ENCODE peak calls at places on chromosomes 2 and 18, in ten cellular contexts. One of them, this sample, is unnamed.

GRCh38 chr18:67864677-67865340 is 348.3 kb upstream of the DSEL start:
- DNase-seq in progenitor cell of endocrine pancreas: no peak
- DNase-seq in activated CD8-positive, alpha-beta memory T cell treated with anti-CD3 and anti-CD28 coated beads for 24 hours: no peak
- DNase-seq in T47D: peak; percentile 4
- DNase-seq in IMR-90: peak; percentile 58
- DNase-seq in activated effector memory CD4-positive, alpha-beta T cell treated with Interleukin-2 at 50 U/mL for 16 hours: no peak
- DNase-seq in H9: no peak
- DNase-seq in osteocyte: no peak
- DNase-seq in NB4: no peak
- DNase-seq in activated T-helper 1 cell treated with Interleukin-2 at 50 U/mL for 16 hours: no peak
- DNase-seq in this sample: no peak

GRCh38 chr2:5798083-5798482 is 105.9 kb downstream of the SOX11 start:
- DNase-seq in T47D: no peak
- DNase-seq in progenitor cell of endocrine pancreas: no peak
- DNase-seq in osteocyte: no peak
- DNase-seq in activated effector memory CD4-positive, alpha-beta T cell treated with Interleukin-2 at 50 U/mL for 16 hours: no peak
- DNase-seq in activated T-helper 1 cell treated with Interleukin-2 at 50 U/mL for 16 hours: no peak
- DNase-seq in NB4: no peak
- DNase-seq in IMR-90: peak; percentile 97
- DNase-seq in H9: no peak
- DNase-seq in activated CD8-positive, alpha-beta memory T cell treated with anti-CD3 and anti-CD28 coated beads for 24 hours: no peak
- DNase-seq in this sample: no peak

GRCh38 chr2:190528521-190529001 is 6.0 kb downstream of the NEMP2 start:
- DNase-seq in H9: no peak
- DNase-seq in activated T-helper 1 cell treated with Interleukin-2 at 50 U/mL for 16 hours: no peak
- DNase-seq in progenitor cell of endocrine pancreas: no peak
- DNase-seq in activated effector memory CD4-positive, alpha-beta T cell treated with Interleukin-2 at 50 U/mL for 16 hours: no peak
- DNase-seq in T47D: no peak
- DNase-seq in osteocyte: no peak
- DNase-seq in IMR-90: peak; percentile 82
- DNase-seq in activated CD8-positive, alpha-beta memory T cell treated with anti-CD3 and anti-CD28 coated beads for 24 hours: no peak
- DNase-seq in NB4: peak; percentile 66
- DNase-seq in this sample: no peak

GRCh38 chr2:240364582-240364960 is 70.9 kb upstream of the GPC1 start:
- DNase-seq in H9: no peak
- DNase-seq in activated T-helper 1 cell treated with Interleukin-2 at 50 U/mL for 16 hours: no peak
- DNase-seq in activated effector memory CD4-positive, alpha-beta T cell treated with Interleukin-2 at 50 U/mL for 16 hours: no peak
- DNase-seq in T47D: no peak
- DNase-seq in NB4: no peak
- DNase-seq in osteocyte: no peak
- DNase-seq in activated CD8-positive, alpha-beta memory T cell treated with anti-CD3 and anti-CD28 coated beads for 24 hours: no peak
- DNase-seq in IMR-90: no peak
- DNase-seq in progenitor cell of endocrine pancreas: no peak
- DNase-seq in this sample: no peak

GRCh38 chr2:171595896-171596295 is 73.6 kb downstream of the CYBRD1 start:
- DNase-seq in IMR-90: peak; percentile 95
- DNase-seq in progenitor cell of endocrine pancreas: no peak
- DNase-seq in T47D: no peak
- DNase-seq in NB4: no peak
- DNase-seq in activated effector memory CD4-positive, alpha-beta T cell treated with Interleukin-2 at 50 U/mL for 16 hours: no peak
- DNase-seq in H9: no peak
- DNase-seq in activated T-helper 1 cell treated with Interleukin-2 at 50 U/mL for 16 hours: no peak
- DNase-seq in activated CD8-positive, alpha-beta memory T cell treated with anti-CD3 and anti-CD28 coated beads for 24 hours: no peak
- DNase-seq in osteocyte: no peak
- DNase-seq in this sample: no peak

GRCh38 chr18:5311273-5312009 is 15.9 kb upstream of the ZBTB14 start:
- DNase-seq in T47D: no peak
- DNase-seq in activated effector memory CD4-positive, alpha-beta T cell treated with Interleukin-2 at 50 U/mL for 16 hours: no peak
- DNase-seq in H9: no peak
- DNase-seq in NB4: no peak
- DNase-seq in activated T-helper 1 cell treated with Interleukin-2 at 50 U/mL for 16 hours: no peak
- DNase-seq in progenitor cell of endocrine pancreas: no peak
- DNase-seq in activated CD8-positive, alpha-beta memory T cell treated with anti-CD3 and anti-CD28 coated beads for 24 hours: no peak
- DNase-seq in IMR-90: no peak
- DNase-seq in osteocyte: no peak
- DNase-seq in this sample: no peak

GRCh38 chr2:212416126-212416525 is 122.5 kb downstream of the ERBB4 start:
- DNase-seq in IMR-90: no peak
- DNase-seq in activated effector memory CD4-positive, alpha-beta T cell treated with Interleukin-2 at 50 U/mL for 16 hours: no peak
- DNase-seq in H9: no peak
- DNase-seq in activated T-helper 1 cell treated with Interleukin-2 at 50 U/mL for 16 hours: no peak
- DNase-seq in T47D: no peak
- DNase-seq in osteocyte: no peak
- DNase-seq in progenitor cell of endocrine pancreas: no peak
- DNase-seq in activated CD8-positive, alpha-beta memory T cell treated with anti-CD3 and anti-CD28 coated beads for 24 hours: no peak
- DNase-seq in NB4: no peak
- DNase-seq in this sample: no peak

GRCh38 chr2:8684421-8684884 is 2.6 kb downstream of the ID2 start:
- DNase-seq in activated T-helper 1 cell treated with Interleukin-2 at 50 U/mL for 16 hours: no peak
- DNase-seq in IMR-90: peak; percentile 47
- DNase-seq in T47D: peak; percentile 39
- DNase-seq in activated effector memory CD4-positive, alpha-beta T cell treated with Interleukin-2 at 50 U/mL for 16 hours: no peak
- DNase-seq in osteocyte: no peak
- DNase-seq in progenitor cell of endocrine pancreas: no peak
- DNase-seq in H9: no peak
- DNase-seq in NB4: peak; percentile 54
- DNase-seq in activated CD8-positive, alpha-beta memory T cell treated with anti-CD3 and anti-CD28 coated beads for 24 hours: peak; percentile 81
- DNase-seq in this sample: no peak

GRCh38 chr2:189022002-189022401 is 47.8 kb downstream of the COL3A1 start:
- DNase-seq in activated T-helper 1 cell treated with Interleukin-2 at 50 U/mL for 16 hours: no peak
- DNase-seq in NB4: no peak
- DNase-seq in IMR-90: peak; percentile 93
- DNase-seq in osteocyte: no peak
- DNase-seq in activated effector memory CD4-positive, alpha-beta T cell treated with Interleukin-2 at 50 U/mL for 16 hours: no peak
- DNase-seq in activated CD8-positive, alpha-beta memory T cell treated with anti-CD3 and anti-CD28 coated beads for 24 hours: no peak
- DNase-seq in progenitor cell of endocrine pancreas: no peak
- DNase-seq in T47D: no peak
- DNase-seq in H9: no peak
- DNase-seq in this sample: peak; percentile 72

GRCh38 chr18:31176531-31176930 is 13.9 kb upstream of the DSC1 start:
- DNase-seq in activated T-helper 1 cell treated with Interleukin-2 at 50 U/mL for 16 hours: no peak
- DNase-seq in osteocyte: no peak
- DNase-seq in activated effector memory CD4-positive, alpha-beta T cell treated with Interleukin-2 at 50 U/mL for 16 hours: no peak
- DNase-seq in activated CD8-positive, alpha-beta memory T cell treated with anti-CD3 and anti-CD28 coated beads for 24 hours: no peak
- DNase-seq in progenitor cell of endocrine pancreas: no peak
- DNase-seq in H9: no peak
- DNase-seq in T47D: no peak
- DNase-seq in NB4: no peak
- DNase-seq in IMR-90: peak; percentile 2
- DNase-seq in this sample: no peak

GRCh38 chr2:146651361-146651760 is 1193.5 kb upstream of the ACVR2A start:
- DNase-seq in activated CD8-positive, alpha-beta memory T cell treated with anti-CD3 and anti-CD28 coated beads for 24 hours: no peak
- DNase-seq in NB4: no peak
- DNase-seq in H9: no peak
- DNase-seq in IMR-90: peak; percentile 32
- DNase-seq in activated effector memory CD4-positive, alpha-beta T cell treated with Interleukin-2 at 50 U/mL for 16 hours: no peak
- DNase-seq in activated T-helper 1 cell treated with Interleukin-2 at 50 U/mL for 16 hours: no peak
- DNase-seq in progenitor cell of endocrine pancreas: no peak
- DNase-seq in T47D: no peak
- DNase-seq in osteocyte: no peak
- DNase-seq in this sample: no peak

GRCh38 chr18:10099539-10100140 is 185.8 kb downstream of the VAPA start:
- DNase-seq in T47D: no peak
- DNase-seq in progenitor cell of endocrine pancreas: no peak
- DNase-seq in activated T-helper 1 cell treated with Interleukin-2 at 50 U/mL for 16 hours: no peak
- DNase-seq in NB4: no peak
- DNase-seq in activated CD8-positive, alpha-beta memory T cell treated with anti-CD3 and anti-CD28 coated beads for 24 hours: no peak
- DNase-seq in H9: no peak
- DNase-seq in IMR-90: peak; percentile 27
- DNase-seq in activated effector memory CD4-positive, alpha-beta T cell treated with Interleukin-2 at 50 U/mL for 16 hours: no peak
- DNase-seq in osteocyte: no peak
- DNase-seq in this sample: no peak

GRCh38 chr18:11310476-11311086 is 161.2 kb upstream of the PIEZO2 start:
- DNase-seq in IMR-90: peak; percentile 49
- DNase-seq in activated T-helper 1 cell treated with Interleukin-2 at 50 U/mL for 16 hours: no peak
- DNase-seq in T47D: peak; percentile 30
- DNase-seq in progenitor cell of endocrine pancreas: peak; percentile 25
- DNase-seq in activated CD8-positive, alpha-beta memory T cell treated with anti-CD3 and anti-CD28 coated beads for 24 hours: no peak
- DNase-seq in NB4: peak; percentile 53
- DNase-seq in osteocyte: no peak
- DNase-seq in activated effector memory CD4-positive, alpha-beta T cell treated with Interleukin-2 at 50 U/mL for 16 hours: no peak
- DNase-seq in H9: peak; percentile 71
- DNase-seq in this sample: no peak

GRCh38 chr18:69795785-69796184 is 151.9 kb downstream of the CD226 start:
- DNase-seq in H9: no peak
- DNase-seq in IMR-90: peak; percentile 62
- DNase-seq in activated effector memory CD4-positive, alpha-beta T cell treated with Interleukin-2 at 50 U/mL for 16 hours: no peak
- DNase-seq in T47D: peak; percentile 4
- DNase-seq in osteocyte: no peak
- DNase-seq in progenitor cell of endocrine pancreas: no peak
- DNase-seq in activated CD8-positive, alpha-beta memory T cell treated with anti-CD3 and anti-CD28 coated beads for 24 hours: no peak
- DNase-seq in NB4: no peak
- DNase-seq in activated T-helper 1 cell treated with Interleukin-2 at 50 U/mL for 16 hours: no peak
- DNase-seq in this sample: no peak

GRCh38 chr18:35736696-35737095 is 155.2 kb downstream of the GALNT1 start:
- DNase-seq in progenitor cell of endocrine pancreas: no peak
- DNase-seq in activated effector memory CD4-positive, alpha-beta T cell treated with Interleukin-2 at 50 U/mL for 16 hours: no peak
- DNase-seq in H9: no peak
- DNase-seq in activated T-helper 1 cell treated with Interleukin-2 at 50 U/mL for 16 hours: no peak
- DNase-seq in T47D: no peak
- DNase-seq in NB4: no peak
- DNase-seq in IMR-90: no peak
- DNase-seq in activated CD8-positive, alpha-beta memory T cell treated with anti-CD3 and anti-CD28 coated beads for 24 hours: no peak
- DNase-seq in osteocyte: no peak
- DNase-seq in this sample: no peak

GRCh38 chr2:240800241-240800640 is 19.8 kb downstream of the KIF1A start:
- DNase-seq in activated CD8-positive, alpha-beta memory T cell treated with anti-CD3 and anti-CD28 coated beads for 24 hours: no peak
- DNase-seq in NB4: no peak
- DNase-seq in osteocyte: no peak
- DNase-seq in activated T-helper 1 cell treated with Interleukin-2 at 50 U/mL for 16 hours: no peak
- DNase-seq in progenitor cell of endocrine pancreas: no peak
- DNase-seq in H9: no peak
- DNase-seq in T47D: no peak
- DNase-seq in IMR-90: peak; percentile 3
- DNase-seq in activated effector memory CD4-positive, alpha-beta T cell treated with Interleukin-2 at 50 U/mL for 16 hours: no peak
- DNase-seq in this sample: no peak

GRCh38 chr2:64135421-64135820 is 8.8 kb downstream of the PELI1 start:
- DNase-seq in activated CD8-positive, alpha-beta memory T cell treated with anti-CD3 and anti-CD28 coated beads for 24 hours: no peak
- DNase-seq in H9: no peak
- DNase-seq in T47D: no peak
- DNase-seq in osteocyte: no peak
- DNase-seq in NB4: no peak
- DNase-seq in IMR-90: no peak
- DNase-seq in activated effector memory CD4-positive, alpha-beta T cell treated with Interleukin-2 at 50 U/mL for 16 hours: no peak
- DNase-seq in activated T-helper 1 cell treated with Interleukin-2 at 50 U/mL for 16 hours: no peak
- DNase-seq in progenitor cell of endocrine pancreas: no peak
- DNase-seq in this sample: no peak

GRCh38 chr18:3902676-3903075 is 452.7 kb downstream of the TGIF1 start:
- DNase-seq in NB4: no peak
- DNase-seq in IMR-90: peak; percentile 50
- DNase-seq in H9: no peak
- DNase-seq in T47D: no peak
- DNase-seq in osteocyte: no peak
- DNase-seq in activated effector memory CD4-positive, alpha-beta T cell treated with Interleukin-2 at 50 U/mL for 16 hours: no peak
- DNase-seq in activated CD8-positive, alpha-beta memory T cell treated with anti-CD3 and anti-CD28 coated beads for 24 hours: no peak
- DNase-seq in activated T-helper 1 cell treated with Interleukin-2 at 50 U/mL for 16 hours: no peak
- DNase-seq in progenitor cell of endocrine pancreas: no peak
- DNase-seq in this sample: no peak

GRCh38 chr2:188181439-188181838 is 110.2 kb upstream of the GULP1 start:
- DNase-seq in activated T-helper 1 cell treated with Interleukin-2 at 50 U/mL for 16 hours: no peak
- DNase-seq in T47D: no peak
- DNase-seq in osteocyte: no peak
- DNase-seq in NB4: peak; percentile 34
- DNase-seq in IMR-90: no peak
- DNase-seq in H9: peak; percentile 37
- DNase-seq in progenitor cell of endocrine pancreas: no peak
- DNase-seq in activated effector memory CD4-positive, alpha-beta T cell treated with Interleukin-2 at 50 U/mL for 16 hours: no peak
- DNase-seq in activated CD8-positive, alpha-beta memory T cell treated with anti-CD3 and anti-CD28 coated beads for 24 hours: no peak
- DNase-seq in this sample: no peak

GRCh38 chr2:16275131-16275530 is 334.8 kb downstream of the MYCN start:
- DNase-seq in NB4: no peak
- DNase-seq in activated T-helper 1 cell treated with Interleukin-2 at 50 U/mL for 16 hours: no peak
- DNase-seq in H9: no peak
- DNase-seq in activated effector memory CD4-positive, alpha-beta T cell treated with Interleukin-2 at 50 U/mL for 16 hours: no peak
- DNase-seq in T47D: no peak
- DNase-seq in activated CD8-positive, alpha-beta memory T cell treated with anti-CD3 and anti-CD28 coated beads for 24 hours: no peak
- DNase-seq in progenitor cell of endocrine pancreas: no peak
- DNase-seq in osteocyte: peak; percentile 27
- DNase-seq in IMR-90: no peak
- DNase-seq in this sample: no peak

GRCh38 chr2:112159454-112159921 is 21.3 kb downstream of the FBLN7 start:
- DNase-seq in T47D: no peak
- DNase-seq in progenitor cell of endocrine pancreas: no peak
- DNase-seq in NB4: no peak
- DNase-seq in H9: no peak
- DNase-seq in IMR-90: no peak
- DNase-seq in osteocyte: no peak
- DNase-seq in activated effector memory CD4-positive, alpha-beta T cell treated with Interleukin-2 at 50 U/mL for 16 hours: no peak
- DNase-seq in activated CD8-positive, alpha-beta memory T cell treated with anti-CD3 and anti-CD28 coated beads for 24 hours: no peak
- DNase-seq in activated T-helper 1 cell treated with Interleukin-2 at 50 U/mL for 16 hours: no peak
- DNase-seq in this sample: no peak

GRCh38 chr2:43798300-43798699 is 24.5 kb downstream of the DYNC2LI1 start:
- DNase-seq in osteocyte: no peak
- DNase-seq in T47D: peak; percentile 3
- DNase-seq in IMR-90: no peak
- DNase-seq in activated T-helper 1 cell treated with Interleukin-2 at 50 U/mL for 16 hours: no peak
- DNase-seq in progenitor cell of endocrine pancreas: no peak
- DNase-seq in activated effector memory CD4-positive, alpha-beta T cell treated with Interleukin-2 at 50 U/mL for 16 hours: no peak
- DNase-seq in activated CD8-positive, alpha-beta memory T cell treated with anti-CD3 and anti-CD28 coated beads for 24 hours: no peak
- DNase-seq in NB4: peak; percentile 9
- DNase-seq in H9: no peak
- DNase-seq in this sample: no peak

GRCh38 chr2:215773728-215774127 is 239.6 kb downstream of the MREG start:
- DNase-seq in progenitor cell of endocrine pancreas: no peak
- DNase-seq in activated T-helper 1 cell treated with Interleukin-2 at 50 U/mL for 16 hours: no peak
- DNase-seq in activated effector memory CD4-positive, alpha-beta T cell treated with Interleukin-2 at 50 U/mL for 16 hours: no peak
- DNase-seq in osteocyte: no peak
- DNase-seq in activated CD8-positive, alpha-beta memory T cell treated with anti-CD3 and anti-CD28 coated beads for 24 hours: no peak
- DNase-seq in IMR-90: peak; percentile 94
- DNase-seq in T47D: no peak
- DNase-seq in NB4: peak; percentile 87
- DNase-seq in H9: no peak
- DNase-seq in this sample: no peak

GRCh38 chr2:56104951-56105350 is 78.8 kb upstream of the CCDC85A start:
- DNase-seq in NB4: no peak
- DNase-seq in activated T-helper 1 cell treated with Interleukin-2 at 50 U/mL for 16 hours: no peak
- DNase-seq in activated CD8-positive, alpha-beta memory T cell treated with anti-CD3 and anti-CD28 coated beads for 24 hours: no peak
- DNase-seq in IMR-90: no peak
- DNase-seq in progenitor cell of endocrine pancreas: no peak
- DNase-seq in H9: no peak
- DNase-seq in T47D: no peak
- DNase-seq in activated effector memory CD4-positive, alpha-beta T cell treated with Interleukin-2 at 50 U/mL for 16 hours: no peak
- DNase-seq in osteocyte: no peak
- DNase-seq in this sample: no peak

GRCh38 chr2:179140546-179140945 is 90.6 kb upstream of the CCDC141 start:
- DNase-seq in activated T-helper 1 cell treated with Interleukin-2 at 50 U/mL for 16 hours: no peak
- DNase-seq in progenitor cell of endocrine pancreas: no peak
- DNase-seq in activated CD8-positive, alpha-beta memory T cell treated with anti-CD3 and anti-CD28 coated beads for 24 hours: no peak
- DNase-seq in IMR-90: no peak
- DNase-seq in NB4: no peak
- DNase-seq in T47D: no peak
- DNase-seq in osteocyte: no peak
- DNase-seq in H9: no peak
- DNase-seq in activated effector memory CD4-positive, alpha-beta T cell treated with Interleukin-2 at 50 U/mL for 16 hours: no peak
- DNase-seq in this sample: no peak

GRCh38 chr2:14631676-14632075 is 841 bp upstream of the LRATD1 start:
- DNase-seq in T47D: no peak
- DNase-seq in activated T-helper 1 cell treated with Interleukin-2 at 50 U/mL for 16 hours: no peak
- DNase-seq in H9: no peak
- DNase-seq in activated CD8-positive, alpha-beta memory T cell treated with anti-CD3 and anti-CD28 coated beads for 24 hours: no peak
- DNase-seq in activated effector memory CD4-positive, alpha-beta T cell treated with Interleukin-2 at 50 U/mL for 16 hours: no peak
- DNase-seq in osteocyte: no peak
- DNase-seq in NB4: no peak
- DNase-seq in IMR-90: no peak
- DNase-seq in progenitor cell of endocrine pancreas: no peak
- DNase-seq in this sample: no peak

GRCh38 chr2:231701456-231702373 is 6.6 kb upstream of the PTMA start:
- DNase-seq in activated T-helper 1 cell treated with Interleukin-2 at 50 U/mL for 16 hours: no peak
- DNase-seq in activated CD8-positive, alpha-beta memory T cell treated with anti-CD3 and anti-CD28 coated beads for 24 hours: no peak
- DNase-seq in activated effector memory CD4-positive, alpha-beta T cell treated with Interleukin-2 at 50 U/mL for 16 hours: no peak
- DNase-seq in osteocyte: no peak
- DNase-seq in progenitor cell of endocrine pancreas: no peak
- DNase-seq in IMR-90: peak; percentile 57
- DNase-seq in T47D: peak; percentile 65
- DNase-seq in NB4: peak; percentile 49
- DNase-seq in H9: no peak
- DNase-seq in this sample: no peak

GRCh38 chr18:34121157-34121807 is 103.4 kb downstream of the NOL4 start:
- DNase-seq in T47D: peak; percentile 90
- DNase-seq in progenitor cell of endocrine pancreas: no peak
- DNase-seq in activated T-helper 1 cell treated with Interleukin-2 at 50 U/mL for 16 hours: no peak
- DNase-seq in NB4: peak; percentile 25
- DNase-seq in activated CD8-positive, alpha-beta memory T cell treated with anti-CD3 and anti-CD28 coated beads for 24 hours: no peak
- DNase-seq in IMR-90: no peak
- DNase-seq in osteocyte: no peak
- DNase-seq in H9: no peak
- DNase-seq in activated effector memory CD4-positive, alpha-beta T cell treated with Interleukin-2 at 50 U/mL for 16 hours: no peak
- DNase-seq in this sample: no peak